ENCODE peak calls at places on chromosomes 13 and 19, in six cellular contexts. T is left ventricle myocardium superior; N is EL; K is T-helper 1 cell; Z is bronchial epithelial cell; A is stimulated activated CD4-positive, alpha-beta T cell treated with anti-CD3 and anti-CD28 coated beads, Interleukin-1b, Interleukin-23, amount 100 ng/mL, for 48 hours. P is an unnamed sample.
A peak's percentile ranks its signal among the peaks of the same experiment; 100 is the strongest.

GRCh38 chr13:41145136-41145908 is 12.7 kb upstream of the KBTBD6 start:
- DNase-seq in T (no peak), K (no peak), N (peak; percentile 86), A (no peak), Z (peak; percentile 78), P (no peak)

GRCh38 chr13:47484564-47484963 is 516.5 kb downstream of the SUCLA2 start:
- DNase-seq in Z (peak; percentile 62), A (no peak), N (peak; percentile 72), T (no peak), K (no peak), P (no peak)

GRCh38 chr13:32228330-32229041 is 86.7 kb downstream of the ZAR1L start:
- DNase-seq in K (no peak), A (peak; percentile 2), N (peak; percentile 26), T (no peak), Z (peak; percentile 37), P (no peak)

GRCh38 chr19:11338164-11338563 is 1.3 kb downstream of the RAB3D start:
- DNase-seq in K (no peak), T (no peak), N (no peak), Z (no peak), A (no peak), P (no peak)

GRCh38 chr13:39777527-39778061 is 122.1 kb downstream of the COG6 start:
- DNase-seq in T (no peak), N (peak; percentile 95), Z (peak; percentile 94), A (peak; percentile 72), K (no peak), P (no peak)

GRCh38 chr13:38703255-38703654 is 16.4 kb downstream of the FREM2 start:
- DNase-seq in A (no peak), Z (no peak), T (no peak), N (no peak), K (no peak), P (no peak)

GRCh38 chr13:39047560-39047959 is 9.3 kb downstream of the NHLRC3 start:
- DNase-seq in T (no peak), Z (peak; percentile 50), K (no peak), A (no peak), N (no peak), P (no peak)

GRCh38 chr13:34817246-34817645 is 124.8 kb upstream of the NBEA start:
- DNase-seq in N (no peak), Z (no peak), T (no peak), A (no peak), K (no peak), P (no peak)

GRCh38 chr19:31612873-31613272 is 263.6 kb upstream of the TSHZ3 start:
- DNase-seq in N (no peak), A (no peak), T (no peak), K (no peak), Z (no peak), P (no peak)